ENCODE peak calls at places on chromosomes 1 and 21, in six cellular contexts. One of them, this sample, is unnamed.
A peak's percentile ranks its signal among the peaks of the same experiment; 100 is the strongest.

GRCh38 chr1:89545264-89546038 is 20.8 kb downstream of the LRRC8B start:
- DNase-seq in adrenal gland: no peak
- DNase-seq in astrocyte: peak; percentile 81
- DNase-seq in H1: no peak
- DNase-seq in testis: no peak
- DNase-seq in thoracic aorta: no peak
- DNase-seq in this sample: no peak

GRCh38 chr1:231507476-231508355 is 20.8 kb upstream of the TSNAX start:
- DNase-seq in adrenal gland: no peak
- DNase-seq in astrocyte: no peak
- DNase-seq in H1: no peak
- DNase-seq in testis: no peak
- DNase-seq in thoracic aorta: no peak
- DNase-seq in this sample: no peak

GRCh38 chr1:90725341-90725960 is 8.3 kb upstream of the BARHL2 start:
- DNase-seq in adrenal gland: no peak
- DNase-seq in astrocyte: no peak
- DNase-seq in H1: peak; percentile 67
- DNase-seq in testis: no peak
- DNase-seq in thoracic aorta: no peak
- DNase-seq in this sample: no peak

GRCh38 chr1:18505666-18506065 is 24.9 kb downstream of the KLHDC7A start:
- DNase-seq in adrenal gland: no peak
- DNase-seq in astrocyte: no peak
- DNase-seq in H1: no peak
- DNase-seq in testis: no peak
- DNase-seq in thoracic aorta: no peak
- DNase-seq in this sample: no peak

GRCh38 chr21:38467911-38468310 is 30.4 kb downstream of the ERG start:
- DNase-seq in adrenal gland: no peak
- DNase-seq in astrocyte: no peak
- DNase-seq in H1: no peak
- DNase-seq in testis: no peak
- DNase-seq in thoracic aorta: no peak
- DNase-seq in this sample: no peak

GRCh38 chr1:59748123-59748522 is 66.6 kb upstream of the HOOK1 start:
- DNase-seq in adrenal gland: no peak
- DNase-seq in astrocyte: no peak
- DNase-seq in H1: no peak
- DNase-seq in testis: no peak
- DNase-seq in thoracic aorta: no peak
- DNase-seq in this sample: no peak

GRCh38 chr1:47681735-47682134 is 243.9 kb downstream of the FOXD2 start:
- DNase-seq in adrenal gland: peak; percentile 1
- DNase-seq in astrocyte: no peak
- DNase-seq in H1: peak; percentile 30
- DNase-seq in testis: peak; percentile 4
- DNase-seq in thoracic aorta: no peak
- DNase-seq in this sample: no peak

GRCh38 chr1:19387045-19387467 is 74.9 kb downstream of the SLC66A1 start:
- DNase-seq in adrenal gland: no peak
- DNase-seq in astrocyte: no peak
- DNase-seq in H1: no peak
- DNase-seq in testis: no peak
- DNase-seq in thoracic aorta: no peak
- DNase-seq in this sample: no peak

GRCh38 chr1:19045898-19046889 is 89.7 kb upstream of the IFFO2 start:
- DNase-seq in adrenal gland: no peak
- DNase-seq in astrocyte: peak; percentile 23
- DNase-seq in H1: no peak
- DNase-seq in testis: no peak
- DNase-seq in thoracic aorta: no peak
- DNase-seq in this sample: no peak

GRCh38 chr1:178509608-178510007 is 3.3 kb upstream of the TEX35 start:
- DNase-seq in adrenal gland: no peak
- DNase-seq in astrocyte: no peak
- DNase-seq in H1: no peak
- DNase-seq in testis: no peak
- DNase-seq in thoracic aorta: no peak
- DNase-seq in this sample: no peak

GRCh38 chr1:180539103-180539502 is 19.7 kb upstream of the OVAAL start:
- DNase-seq in adrenal gland: no peak
- DNase-seq in astrocyte: no peak
- DNase-seq in H1: no peak
- DNase-seq in testis: no peak
- DNase-seq in thoracic aorta: no peak
- DNase-seq in this sample: no peak

GRCh38 chr1:41983451-41983850 is 64.7 kb upstream of the HIVEP3 start:
- DNase-seq in adrenal gland: no peak
- DNase-seq in astrocyte: peak; percentile 9
- DNase-seq in H1: no peak
- DNase-seq in testis: no peak
- DNase-seq in thoracic aorta: no peak
- DNase-seq in this sample: no peak

GRCh38 chr1:218412181-218412580 is 67.0 kb downstream of the TGFB2 start:
- DNase-seq in adrenal gland: no peak
- DNase-seq in astrocyte: peak; percentile 99
- DNase-seq in H1: no peak
- DNase-seq in testis: no peak
- DNase-seq in thoracic aorta: no peak
- DNase-seq in this sample: no peak

GRCh38 chr1:26692793-26693490 is 2.9 kb upstream of the ARID1A start:
- DNase-seq in adrenal gland: peak; percentile 94
- DNase-seq in astrocyte: peak; percentile 99
- DNase-seq in H1: peak; percentile 93
- DNase-seq in testis: peak; percentile 96
- DNase-seq in thoracic aorta: peak; percentile 87
- DNase-seq in this sample: peak; percentile 86

GRCh38 chr1:192998536-192998935 is 60.6 kb downstream of the UCHL5 start:
- DNase-seq in adrenal gland: no peak
- DNase-seq in astrocyte: no peak
- DNase-seq in H1: no peak
- DNase-seq in testis: no peak
- DNase-seq in thoracic aorta: no peak
- DNase-seq in this sample: no peak

GRCh38 chr1:77961392-77961791 is 17.5 kb downstream of the FUBP1 start:
- DNase-seq in adrenal gland: no peak
- DNase-seq in astrocyte: no peak
- DNase-seq in H1: no peak
- DNase-seq in testis: no peak
- DNase-seq in thoracic aorta: no peak
- DNase-seq in this sample: no peak

GRCh38 chr1:240612811-240613210 is 856 bp upstream of the GREM2 start:
- DNase-seq in adrenal gland: no peak
- DNase-seq in astrocyte: peak; percentile 41
- DNase-seq in H1: no peak
- DNase-seq in testis: no peak
- DNase-seq in thoracic aorta: no peak
- DNase-seq in this sample: no peak

GRCh38 chr1:69252696-69253095 is 315.0 kb upstream of the LRRC7 start:
- DNase-seq in adrenal gland: no peak
- DNase-seq in astrocyte: peak; percentile 4
- DNase-seq in H1: no peak
- DNase-seq in testis: no peak
- DNase-seq in thoracic aorta: no peak
- DNase-seq in this sample: no peak

GRCh38 chr1:224684920-224685547 is 68.9 kb downstream of the CNIH3 start:
- DNase-seq in adrenal gland: no peak
- DNase-seq in astrocyte: peak; percentile 12
- DNase-seq in H1: no peak
- DNase-seq in testis: no peak
- DNase-seq in thoracic aorta: no peak
- DNase-seq in this sample: peak; percentile 20

GRCh38 chr1:117606608-117607261 is 887 bp downstream of the TENT5C start:
- DNase-seq in adrenal gland: peak; percentile 54
- DNase-seq in astrocyte: peak; percentile 43
- DNase-seq in H1: peak; percentile 54
- DNase-seq in testis: peak; percentile 43
- DNase-seq in thoracic aorta: no peak
- DNase-seq in this sample: no peak

GRCh38 chr1:206566976-206567375 is 45.3 kb downstream of the EIF2D start:
- DNase-seq in adrenal gland: no peak
- DNase-seq in astrocyte: no peak
- DNase-seq in H1: no peak
- DNase-seq in testis: no peak
- DNase-seq in thoracic aorta: no peak
- DNase-seq in this sample: no peak

GRCh38 chr21:42571391-42572150 is 57.9 kb downstream of the SLC37A1 start:
- DNase-seq in adrenal gland: peak; percentile 12
- DNase-seq in astrocyte: no peak
- DNase-seq in H1: no peak
- DNase-seq in testis: peak; percentile 11
- DNase-seq in thoracic aorta: no peak
- DNase-seq in this sample: no peak
- H3K4me3 ChIP-seq in adrenal gland: no peak overlapping the region
- H3K4me3 ChIP-seq in astrocyte: no peak overlapping the region
- H3K4me3 ChIP-seq in H1: no peak overlapping the region
- H3K4me3 ChIP-seq in testis: no peak overlapping the region
- H3K4me3 ChIP-seq in thoracic aorta: no peak overlapping the region
- H3K4me3 ChIP-seq in this sample: peak overlapping the region; percentile 29

GRCh38 chr1:31583995-31584868 is 7.9 kb downstream of the TINAGL1 start:
- DNase-seq in adrenal gland: peak; percentile 80
- DNase-seq in astrocyte: no peak
- DNase-seq in H1: peak; percentile 41
- DNase-seq in testis: peak; percentile 85
- DNase-seq in thoracic aorta: peak; percentile 67
- DNase-seq in this sample: peak; percentile 69
- H3K4me1 ChIP-seq in adrenal gland: peaks cover 52% of the 10 kb centered on the region
- H3K4me1 ChIP-seq in astrocyte: peaks cover 37% of the 10 kb centered on the region
- H3K4me1 ChIP-seq in H1: peaks cover 21% of the 10 kb centered on the region
- H3K4me1 ChIP-seq in testis: peaks cover 54% of the 10 kb centered on the region
- H3K4me1 ChIP-seq in thoracic aorta: peaks cover 88% of the 10 kb centered on the region
- H3K4me1 ChIP-seq in this sample: peaks cover 14% of the 10 kb centered on the region

GRCh38 chr1:162941024-162941423 is 80.0 kb upstream of the CCDC190 start:
- DNase-seq in adrenal gland: no peak
- DNase-seq in astrocyte: no peak
- DNase-seq in H1: no peak
- DNase-seq in testis: no peak
- DNase-seq in thoracic aorta: no peak
- DNase-seq in this sample: no peak

GRCh38 chr1:162943627-162944026 is 82.7 kb upstream of the CCDC190 start:
- DNase-seq in adrenal gland: no peak
- DNase-seq in astrocyte: peak; percentile 25
- DNase-seq in H1: no peak
- DNase-seq in testis: no peak
- DNase-seq in thoracic aorta: no peak
- DNase-seq in this sample: no peak

GRCh38 chr1:162942903-162943567 is 82.1 kb upstream of the CCDC190 start:
- DNase-seq in adrenal gland: no peak
- DNase-seq in astrocyte: peak; percentile 25
- DNase-seq in H1: no peak
- DNase-seq in testis: no peak
- DNase-seq in thoracic aorta: no peak
- DNase-seq in this sample: no peak

GRCh38 chr1:162937721-162938395 is 76.9 kb upstream of the CCDC190 start:
- DNase-seq in adrenal gland: no peak
- DNase-seq in astrocyte: no peak
- DNase-seq in H1: no peak
- DNase-seq in testis: no peak
- DNase-seq in thoracic aorta: no peak
- DNase-seq in this sample: no peak

GRCh38 chr1:162939035-162939434 is 78.1 kb upstream of the CCDC190 start:
- DNase-seq in adrenal gland: no peak
- DNase-seq in astrocyte: no peak
- DNase-seq in H1: no peak
- DNase-seq in testis: no peak
- DNase-seq in thoracic aorta: no peak
- DNase-seq in this sample: peak; percentile 14
- TF ChIP-seq CTCF in adrenal gland: no peak
- TF ChIP-seq CTCF in astrocyte: no peak
- TF ChIP-seq CTCF in H1: no peak
- TF ChIP-seq CTCF in testis: no peak
- TF ChIP-seq CTCF in thoracic aorta: no peak
- TF ChIP-seq CTCF in this sample: peak; percentile 48

DNA sequence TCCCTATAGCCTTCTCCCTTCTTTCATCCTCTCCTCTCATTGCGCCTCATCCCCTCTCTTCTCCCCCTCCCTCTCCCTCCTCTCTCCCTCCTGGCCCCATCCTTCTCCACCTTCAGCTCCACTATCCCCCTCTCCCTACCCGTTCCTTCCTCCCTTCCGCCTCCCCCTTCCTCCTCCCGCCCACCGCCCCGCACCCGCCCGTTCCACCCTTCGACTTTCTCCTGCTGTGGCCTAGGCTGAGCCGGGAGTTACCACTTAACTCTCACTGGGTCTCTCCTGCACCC is 1.6 kb downstream of the NPR1 start:
- DNase-seq in adrenal gland: no peak
- DNase-seq in astrocyte: no peak
- DNase-seq in H1: no peak
- DNase-seq in testis: no peak
- DNase-seq in thoracic aorta: no peak
- DNase-seq in this sample: no peak
- H3K4me3 ChIP-seq in adrenal gland: no peak overlapping the region
- H3K4me3 ChIP-seq in astrocyte: no peak overlapping the region
- H3K4me3 ChIP-seq in H1: peak overlapping the region; percentile 76
- H3K4me3 ChIP-seq in testis: peak overlapping the region; percentile 38
- H3K4me3 ChIP-seq in thoracic aorta: peak overlapping the region; percentile 86
- H3K4me3 ChIP-seq in this sample: no peak overlapping the region

This sample was measured in BE2C.